ENCODE peak calls at places on chromosomes 11 and 22, in eight cellular contexts. A is stimulated activated CD4-positive, alpha-beta T cell treated with anti-CD3 and anti-CD28 coated beads, Interleukin-1b, Interleukin-23, amount 100 ng/mL, for 1 hour; Z is germinal center; C is NCI-H1417; X is NCI-H1105; P is PC-3; U is lung microvascular endothelial cell; R is left cardiac atrium. J is an unnamed sample.

GRCh38 chr22:38843201-38843715 is 570 bp downstream of the NPTXR start:
- DNase-seq in R (peak), X (peak), Z (peak), A (no peak), C (peak), U (peak), P (peak), J (no peak)

GRCh38 chr22:43878079-43878795 is 13.6 kb downstream of the PNPLA5 start:
- DNase-seq in X (no peak), R (no peak), P (no peak), U (no peak), A (no peak), C (no peak), Z (no peak), J (no peak)

GRCh38 chr22:34111210-34111824 is 191.0 kb upstream of the LARGE1 start:
- DNase-seq in C (peak), R (no peak), X (peak), P (peak), U (peak), A (no peak), Z (peak), J (peak)

GRCh38 chr11:60912851-60913550 is 957 bp upstream of the TMEM109 start:
- DNase-seq in A (no peak), U (peak), X (no peak), R (no peak), Z (no peak), P (no peak), C (peak), J (no peak)

GRCh38 chr11:5129457-5129877 is 8.7 kb downstream of the OR52A5 start:
- DNase-seq in A (no peak), U (no peak), X (no peak), P (no peak), Z (no peak), R (no peak), C (no peak), J (no peak)

GRCh38 chr11:78030429-78031325 is 7.6 kb upstream of the KCTD14 start:
- DNase-seq in X (peak), Z (no peak), A (no peak), P (peak), R (peak), U (peak), C (peak), J (no peak)

GRCh38 chr11:88552377-88553029 is 215.0 kb upstream of the CTSC start:
- DNase-seq in C (peak), U (peak), R (peak), P (peak), Z (peak), A (peak), X (peak), J (peak)

GRCh38 chr11:126115820-126116319 is 53.2 kb upstream of the CDON start:
- DNase-seq in U (peak), Z (no peak), R (peak), A (no peak), P (peak), C (peak), X (peak), J (no peak)

GRCh38 chr22:39994566-39995345 is at the start of gene FAM83F:
- DNase-seq in U (no peak), C (peak), Z (peak), X (peak), A (peak), R (no peak), P (peak), J (no peak)

GRCh38 chr11:27150098-27150497 is 109.5 kb downstream of the BBOX1 start:
- DNase-seq in R (no peak), A (no peak), U (no peak), Z (no peak), X (no peak), C (no peak), P (no peak), J (no peak)

GRCh38 chr11:120039031-120039430 is 98.9 kb downstream of the TRIM29 start:
- DNase-seq in P (no peak), U (no peak), R (no peak), Z (no peak), C (no peak), A (no peak), X (no peak), J (no peak)

GRCh38 chr11:61162092-61162935 is 1.1 kb upstream of the VPS37C start:
- DNase-seq in R (no peak), C (peak), P (peak), U (peak), A (no peak), X (peak), Z (no peak), J (peak)

GRCh38 chr11:57303280-57303989 is 21.3 kb downstream of the TNKS1BP1 start:
- DNase-seq in Z (no peak), C (peak), X (no peak), R (no peak), A (no peak), P (no peak), U (no peak), J (no peak)

GRCh38 chr11:117643606-117644300 is 153.3 kb downstream of the DSCAML1 start:
- DNase-seq in R (no peak), U (no peak), C (no peak), Z (no peak), X (no peak), P (no peak), A (no peak), J (no peak)

GRCh38 chr22:22207845-22208564 is 36.6 kb upstream of the VPREB1 start:
- DNase-seq in R (peak), X (peak), Z (peak), C (peak), A (peak), U (peak), P (peak), J (peak)

GRCh38 chr11:120314861-120315260 is 10.2 kb upstream of the TLCD5 start:
- DNase-seq in R (no peak), X (no peak), A (no peak), P (no peak), U (no peak), C (no peak), Z (no peak), J (no peak)

GRCh38 chr11:115222863-115223530 is 281.2 kb downstream of the CADM1 start:
- DNase-seq in A (no peak), P (no peak), X (no peak), U (no peak), Z (peak), R (no peak), C (peak), J (no peak)

GRCh38 chr22:29814003-29814402 is 24.1 kb downstream of the ASCC2 start:
- DNase-seq in A (no peak), X (no peak), P (peak), U (no peak), R (no peak), C (no peak), Z (no peak), J (no peak)

GRCh38 chr11:87150936-87151335 is 113.2 kb downstream of the TMEM135 start:
- DNase-seq in Z (no peak), U (no peak), P (peak), R (no peak), X (no peak), C (no peak), A (no peak), J (no peak)

GRCh38 chr22:29635734-29636357 is 32.4 kb downstream of the NF2 start:
- DNase-seq in Z (peak), A (no peak), U (peak), C (peak), P (peak), R (no peak), X (no peak), J (peak)

GRCh38 chr22:27828214-27828587 is 26.6 kb upstream of the MN1 start:
- DNase-seq in A (no peak), C (no peak), U (no peak), P (no peak), R (no peak), X (no peak), Z (no peak), J (no peak)

GRCh38 chr11:134275534-134276395 is at the start of gene GLB1L3:
- DNase-seq in Z (peak), R (no peak), U (no peak), C (peak), X (peak), P (no peak), A (peak), J (no peak)

GRCh38 chr11:81707881-81708280 is 1025.8 kb downstream of the FAM181B start:
- DNase-seq in X (no peak), U (no peak), A (no peak), P (no peak), C (no peak), Z (no peak), R (no peak), J (no peak)

GRCh38 chr11:119470316-119471266 is 47.6 kb upstream of the THY1 start:
- DNase-seq in Z (no peak), C (no peak), P (peak), A (no peak), R (no peak), X (no peak), U (no peak), J (no peak)

GRCh38 chr11:62145261-62145871 is 21.6 kb downstream of the INCENP start:
- DNase-seq in A (no peak), X (no peak), P (no peak), C (no peak), U (no peak), R (no peak), Z (no peak), J (no peak)

GRCh38 chr22:42222140-42222539 is 48.3 kb downstream of the TCF20 start:
- DNase-seq in A (no peak), U (no peak), X (no peak), P (peak), Z (no peak), R (no peak), C (no peak), J (no peak)

GRCh38 chr11:86396403-86396802 is 21.7 kb downstream of the CCDC81 start:
- DNase-seq in R (no peak), C (no peak), X (no peak), U (no peak), A (no peak), Z (no peak), P (peak), J (no peak)

GRCh38 chr11:43516316-43516820 is 157.6 kb downstream of the TTC17 start:
- DNase-seq in P (no peak), Z (no peak), X (no peak), A (no peak), R (no peak), U (no peak), C (peak), J (no peak)

J was measured in Karpas-422.